ENCODE peak calls at places on chromosomes 2 and 18, in nine cellular contexts. One of them, this sample, is unnamed.

GRCh38 chr18:57429607-57430165 is 5.5 kb upstream of the ONECUT2 start:
- DNase-seq in heart right ventricle: no peak
- DNase-seq in fibroblast of mammary gland: no peak
- DNase-seq in stomach: no peak
- DNase-seq in gastrocnemius medialis: no peak
- DNase-seq in colonic mucosa: no peak
- DNase-seq in choroid plexus epithelial cell: no peak
- DNase-seq in AG09309: no peak
- DNase-seq in brain microvascular endothelial cell: no peak
- DNase-seq in this sample: no peak

GRCh38 chr2:3282056-3282998 is 95.3 kb downstream of the EIPR1 start:
- DNase-seq in heart right ventricle: peak; percentile 42
- DNase-seq in fibroblast of mammary gland: peak; percentile 37
- DNase-seq in stomach: peak; percentile 10
- DNase-seq in gastrocnemius medialis: no peak
- DNase-seq in colonic mucosa: no peak
- DNase-seq in choroid plexus epithelial cell: peak; percentile 35
- DNase-seq in AG09309: no peak
- DNase-seq in brain microvascular endothelial cell: peak; percentile 11
- DNase-seq in this sample: peak; percentile 76

GRCh38 chr18:73479472-73479871 is 611.7 kb upstream of the NETO1 start:
- DNase-seq in heart right ventricle: no peak
- DNase-seq in fibroblast of mammary gland: peak; percentile 84
- DNase-seq in stomach: no peak
- DNase-seq in gastrocnemius medialis: no peak
- DNase-seq in colonic mucosa: no peak
- DNase-seq in choroid plexus epithelial cell: peak; percentile 45
- DNase-seq in AG09309: no peak
- DNase-seq in brain microvascular endothelial cell: peak; percentile 11
- DNase-seq in this sample: no peak

GRCh38 chr2:20136149-20136548 is 84.7 kb upstream of the LAPTM4A start:
- DNase-seq in heart right ventricle: no peak
- DNase-seq in fibroblast of mammary gland: no peak
- DNase-seq in stomach: no peak
- DNase-seq in gastrocnemius medialis: no peak
- DNase-seq in colonic mucosa: no peak
- DNase-seq in choroid plexus epithelial cell: no peak
- DNase-seq in AG09309: no peak
- DNase-seq in brain microvascular endothelial cell: no peak
- DNase-seq in this sample: peak; percentile 76

GRCh38 chr2:105144941-105145300 is 96.6 kb upstream of the GPR45 start:
- DNase-seq in heart right ventricle: no peak
- DNase-seq in fibroblast of mammary gland: no peak
- DNase-seq in stomach: no peak
- DNase-seq in gastrocnemius medialis: no peak
- DNase-seq in colonic mucosa: no peak
- DNase-seq in choroid plexus epithelial cell: no peak
- DNase-seq in AG09309: no peak
- DNase-seq in brain microvascular endothelial cell: no peak
- DNase-seq in this sample: no peak

GRCh38 chr2:16114836-16115235 is 174.5 kb downstream of the MYCN start:
- DNase-seq in heart right ventricle: no peak
- DNase-seq in fibroblast of mammary gland: no peak
- DNase-seq in stomach: peak; percentile 41
- DNase-seq in gastrocnemius medialis: no peak
- DNase-seq in colonic mucosa: peak; percentile 80
- DNase-seq in choroid plexus epithelial cell: no peak
- DNase-seq in AG09309: no peak
- DNase-seq in brain microvascular endothelial cell: no peak
- DNase-seq in this sample: no peak

GRCh38 chr2:177467646-177468045 is 75.1 kb downstream of the AGPS start:
- DNase-seq in heart right ventricle: no peak
- DNase-seq in fibroblast of mammary gland: peak; percentile 71
- DNase-seq in stomach: no peak
- DNase-seq in gastrocnemius medialis: no peak
- DNase-seq in colonic mucosa: no peak
- DNase-seq in choroid plexus epithelial cell: peak; percentile 72
- DNase-seq in AG09309: peak; percentile 24
- DNase-seq in brain microvascular endothelial cell: no peak
- DNase-seq in this sample: no peak

GRCh38 chr18:50401888-50402287 is 27.0 kb downstream of the SKA1 start:
- DNase-seq in heart right ventricle: peak; percentile 29
- DNase-seq in fibroblast of mammary gland: peak; percentile 47
- DNase-seq in stomach: peak; percentile 76
- DNase-seq in gastrocnemius medialis: no peak
- DNase-seq in colonic mucosa: peak; percentile 68
- DNase-seq in choroid plexus epithelial cell: peak; percentile 53
- DNase-seq in AG09309: no peak
- DNase-seq in brain microvascular endothelial cell: no peak
- DNase-seq in this sample: peak; percentile 24

GRCh38 chr2:197209742-197210408 is 100.7 kb downstream of the ANKRD44 start:
- DNase-seq in heart right ventricle: no peak
- DNase-seq in fibroblast of mammary gland: no peak
- DNase-seq in stomach: no peak
- DNase-seq in gastrocnemius medialis: no peak
- DNase-seq in colonic mucosa: no peak
- DNase-seq in choroid plexus epithelial cell: no peak
- DNase-seq in AG09309: no peak
- DNase-seq in brain microvascular endothelial cell: no peak
- DNase-seq in this sample: no peak

GRCh38 chr2:96330407-96330806 is 5.2 kb upstream of the NCAPH start:
- DNase-seq in heart right ventricle: no peak
- DNase-seq in fibroblast of mammary gland: peak; percentile 78
- DNase-seq in stomach: no peak
- DNase-seq in gastrocnemius medialis: no peak
- DNase-seq in colonic mucosa: no peak
- DNase-seq in choroid plexus epithelial cell: no peak
- DNase-seq in AG09309: no peak
- DNase-seq in brain microvascular endothelial cell: no peak
- DNase-seq in this sample: no peak

GRCh38 chr2:215960825-215961224 is 52.5 kb downstream of the MREG start:
- DNase-seq in heart right ventricle: no peak
- DNase-seq in fibroblast of mammary gland: no peak
- DNase-seq in stomach: no peak
- DNase-seq in gastrocnemius medialis: no peak
- DNase-seq in colonic mucosa: no peak
- DNase-seq in choroid plexus epithelial cell: no peak
- DNase-seq in AG09309: no peak
- DNase-seq in brain microvascular endothelial cell: no peak
- DNase-seq in this sample: no peak

GRCh38 chr2:26491563-26492167 is 13.7 kb upstream of the OTOF start:
- DNase-seq in heart right ventricle: no peak
- DNase-seq in fibroblast of mammary gland: no peak
- DNase-seq in stomach: no peak
- DNase-seq in gastrocnemius medialis: no peak
- DNase-seq in colonic mucosa: no peak
- DNase-seq in choroid plexus epithelial cell: no peak
- DNase-seq in AG09309: no peak
- DNase-seq in brain microvascular endothelial cell: no peak
- DNase-seq in this sample: no peak

GRCh38 chr18:23311346-23312103 is 141.6 kb upstream of the RIOK3 start:
- DNase-seq in heart right ventricle: peak; percentile 59
- DNase-seq in fibroblast of mammary gland: peak; percentile 95
- DNase-seq in stomach: no peak
- DNase-seq in gastrocnemius medialis: no peak
- DNase-seq in colonic mucosa: no peak
- DNase-seq in choroid plexus epithelial cell: peak; percentile 97
- DNase-seq in AG09309: peak; percentile 75
- DNase-seq in brain microvascular endothelial cell: peak; percentile 89
- DNase-seq in this sample: peak; percentile 17

GRCh38 chr2:44295636-44296359 is 20.5 kb downstream of the SLC3A1 start:
- DNase-seq in heart right ventricle: no peak
- DNase-seq in fibroblast of mammary gland: no peak
- DNase-seq in stomach: no peak
- DNase-seq in gastrocnemius medialis: no peak
- DNase-seq in colonic mucosa: no peak
- DNase-seq in choroid plexus epithelial cell: no peak
- DNase-seq in AG09309: no peak
- DNase-seq in brain microvascular endothelial cell: no peak
- DNase-seq in this sample: no peak

GRCh38 chr2:173589604-173590277 is 235.1 kb downstream of the CDCA7 start:
- DNase-seq in heart right ventricle: no peak
- DNase-seq in fibroblast of mammary gland: peak; percentile 38
- DNase-seq in stomach: no peak
- DNase-seq in gastrocnemius medialis: peak; percentile 38
- DNase-seq in colonic mucosa: no peak
- DNase-seq in choroid plexus epithelial cell: peak; percentile 30
- DNase-seq in AG09309: no peak
- DNase-seq in brain microvascular endothelial cell: no peak
- DNase-seq in this sample: no peak

GRCh38 chr18:24651472-24651871 is 191.0 kb downstream of the HRH4 start:
- DNase-seq in heart right ventricle: no peak
- DNase-seq in fibroblast of mammary gland: no peak
- DNase-seq in stomach: no peak
- DNase-seq in gastrocnemius medialis: no peak
- DNase-seq in colonic mucosa: no peak
- DNase-seq in choroid plexus epithelial cell: no peak
- DNase-seq in AG09309: no peak
- DNase-seq in brain microvascular endothelial cell: no peak
- DNase-seq in this sample: no peak

GRCh38 chr2:64094663-64095382 is 49.4 kb downstream of the PELI1 start:
- DNase-seq in heart right ventricle: no peak
- DNase-seq in fibroblast of mammary gland: no peak
- DNase-seq in stomach: no peak
- DNase-seq in gastrocnemius medialis: no peak
- DNase-seq in colonic mucosa: no peak
- DNase-seq in choroid plexus epithelial cell: no peak
- DNase-seq in AG09309: no peak
- DNase-seq in brain microvascular endothelial cell: no peak
- DNase-seq in this sample: no peak

GRCh38 chr2:233210843-233211600 is 40.5 kb upstream of the ATG16L1 start:
- DNase-seq in heart right ventricle: peak; percentile 78
- DNase-seq in fibroblast of mammary gland: peak; percentile 90
- DNase-seq in stomach: peak; percentile 87
- DNase-seq in gastrocnemius medialis: no peak
- DNase-seq in colonic mucosa: peak; percentile 52
- DNase-seq in choroid plexus epithelial cell: peak; percentile 94
- DNase-seq in AG09309: peak; percentile 71
- DNase-seq in brain microvascular endothelial cell: peak; percentile 88
- DNase-seq in this sample: peak; percentile 44

GRCh38 chr2:31151501-31151900 is 13.3 kb upstream of the GALNT14 start:
- DNase-seq in heart right ventricle: no peak
- DNase-seq in fibroblast of mammary gland: no peak
- DNase-seq in stomach: no peak
- DNase-seq in gastrocnemius medialis: no peak
- DNase-seq in colonic mucosa: no peak
- DNase-seq in choroid plexus epithelial cell: no peak
- DNase-seq in AG09309: no peak
- DNase-seq in brain microvascular endothelial cell: no peak
- DNase-seq in this sample: peak; percentile 25

GRCh38 chr2:238021327-238021726 is 39.5 kb upstream of the SCLY start:
- DNase-seq in heart right ventricle: no peak
- DNase-seq in fibroblast of mammary gland: no peak
- DNase-seq in stomach: no peak
- DNase-seq in gastrocnemius medialis: no peak
- DNase-seq in colonic mucosa: no peak
- DNase-seq in choroid plexus epithelial cell: peak; percentile 21
- DNase-seq in AG09309: no peak
- DNase-seq in brain microvascular endothelial cell: peak; percentile 28
- DNase-seq in this sample: no peak

GRCh38 chr2:70978388-70979357 is at the start of gene ANKRD53:
- DNase-seq in heart right ventricle: peak; percentile 39
- DNase-seq in fibroblast of mammary gland: peak; percentile 36
- DNase-seq in stomach: peak; percentile 44
- DNase-seq in gastrocnemius medialis: no peak
- DNase-seq in colonic mucosa: peak; percentile 36
- DNase-seq in choroid plexus epithelial cell: peak; percentile 41
- DNase-seq in AG09309: no peak
- DNase-seq in brain microvascular endothelial cell: no peak
- DNase-seq in this sample: peak; percentile 91
- TF ChIP-seq CTCF in heart right ventricle: no peak
- TF ChIP-seq CTCF in fibroblast of mammary gland: no peak
- TF ChIP-seq CTCF in stomach: no peak
- TF ChIP-seq CTCF in gastrocnemius medialis: no peak
- TF ChIP-seq CTCF in colonic mucosa: no peak
- TF ChIP-seq CTCF in choroid plexus epithelial cell: no peak
- TF ChIP-seq CTCF in AG09309: no peak
- TF ChIP-seq CTCF in brain microvascular endothelial cell: no peak
- TF ChIP-seq CTCF in this sample: no peak

GRCh38 chr18:67266246-67266570 is 250.3 kb downstream of the DSEL start:
- DNase-seq in heart right ventricle: no peak
- DNase-seq in fibroblast of mammary gland: no peak
- DNase-seq in stomach: no peak
- DNase-seq in gastrocnemius medialis: no peak
- DNase-seq in colonic mucosa: no peak
- DNase-seq in choroid plexus epithelial cell: no peak
- DNase-seq in AG09309: no peak
- DNase-seq in brain microvascular endothelial cell: peak; percentile 34
- DNase-seq in this sample: no peak
- H3K4me3 ChIP-seq in heart right ventricle: no peak overlapping the region
- H3K4me3 ChIP-seq in fibroblast of mammary gland: no peak overlapping the region
- H3K4me3 ChIP-seq in stomach: no peak overlapping the region
- H3K4me3 ChIP-seq in gastrocnemius medialis: no peak overlapping the region
- H3K4me3 ChIP-seq in colonic mucosa: no peak overlapping the region
- H3K4me3 ChIP-seq in choroid plexus epithelial cell: no peak overlapping the region
- H3K4me3 ChIP-seq in AG09309: no peak overlapping the region
- H3K4me3 ChIP-seq in brain microvascular endothelial cell: no peak overlapping the region
- H3K4me3 ChIP-seq in this sample: no peak overlapping the region

DNA sequence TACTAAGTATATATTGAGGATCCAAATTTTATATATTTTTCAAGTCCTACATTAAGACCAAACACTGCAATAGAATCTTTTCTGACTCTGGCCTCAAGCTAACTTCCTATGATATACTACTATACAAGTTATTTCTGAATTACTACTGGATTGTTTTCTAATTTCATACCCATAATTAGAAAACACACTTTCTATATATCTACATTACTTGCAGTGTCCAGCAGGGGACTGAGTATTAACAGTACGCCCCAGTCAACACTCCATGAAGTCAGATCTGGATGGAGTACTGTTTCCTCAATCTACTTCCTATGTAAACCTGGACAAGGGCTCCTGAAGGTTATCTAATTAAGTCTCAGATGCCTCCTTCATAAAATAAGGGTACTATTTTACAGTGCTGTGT is 26.5 kb downstream of the RMP24 start:
- DNase-seq in heart right ventricle: no peak
- DNase-seq in fibroblast of mammary gland: peak; percentile 25
- DNase-seq in stomach: no peak
- DNase-seq in gastrocnemius medialis: no peak
- DNase-seq in colonic mucosa: no peak
- DNase-seq in choroid plexus epithelial cell: peak; percentile 55
- DNase-seq in AG09309: no peak
- DNase-seq in brain microvascular endothelial cell: no peak
- DNase-seq in this sample: no peak
- TF ChIP-seq CTCF in heart right ventricle: no peak
- TF ChIP-seq CTCF in fibroblast of mammary gland: peak; percentile 44
- TF ChIP-seq CTCF in stomach: no peak
- TF ChIP-seq CTCF in gastrocnemius medialis: no peak
- TF ChIP-seq CTCF in colonic mucosa: no peak
- TF ChIP-seq CTCF in choroid plexus epithelial cell: peak; percentile 58
- TF ChIP-seq CTCF in AG09309: peak; percentile 33
- TF ChIP-seq CTCF in brain microvascular endothelial cell: peak; percentile 57
- TF ChIP-seq CTCF in this sample: no peak

GRCh38 chr18:35030234-35030989 is 10.8 kb upstream of the MAPRE2 start:
- DNase-seq in heart right ventricle: no peak
- DNase-seq in fibroblast of mammary gland: no peak
- DNase-seq in stomach: no peak
- DNase-seq in gastrocnemius medialis: no peak
- DNase-seq in colonic mucosa: peak; percentile 46
- DNase-seq in choroid plexus epithelial cell: no peak
- DNase-seq in AG09309: no peak
- DNase-seq in brain microvascular endothelial cell: no peak
- DNase-seq in this sample: no peak
- H3K4me3 ChIP-seq in heart right ventricle: no peak overlapping the region
- H3K4me3 ChIP-seq in fibroblast of mammary gland: no peak overlapping the region
- H3K4me3 ChIP-seq in stomach: peak overlapping the region; percentile 33
- H3K4me3 ChIP-seq in gastrocnemius medialis: peak overlapping the region; percentile 29
- H3K4me3 ChIP-seq in colonic mucosa: no peak overlapping the region
- H3K4me3 ChIP-seq in choroid plexus epithelial cell: peak overlapping the region; percentile 11
- H3K4me3 ChIP-seq in AG09309: no peak overlapping the region
- H3K4me3 ChIP-seq in brain microvascular endothelial cell: no peak overlapping the region
- H3K4me3 ChIP-seq in this sample: no peak overlapping the region

GRCh38 chr2:206840999-206841398 is 75.6 kb downstream of the FASTKD2 start:
- DNase-seq in heart right ventricle: no peak
- DNase-seq in fibroblast of mammary gland: no peak
- DNase-seq in stomach: no peak
- DNase-seq in gastrocnemius medialis: no peak
- DNase-seq in colonic mucosa: no peak
- DNase-seq in choroid plexus epithelial cell: no peak
- DNase-seq in AG09309: no peak
- DNase-seq in brain microvascular endothelial cell: no peak
- DNase-seq in this sample: no peak
- TF ChIP-seq CTCF in heart right ventricle: no peak
- TF ChIP-seq CTCF in fibroblast of mammary gland: no peak
- TF ChIP-seq CTCF in stomach: no peak
- TF ChIP-seq CTCF in gastrocnemius medialis: no peak
- TF ChIP-seq CTCF in colonic mucosa: no peak
- TF ChIP-seq CTCF in choroid plexus epithelial cell: no peak
- TF ChIP-seq CTCF in AG09309: no peak
- TF ChIP-seq CTCF in brain microvascular endothelial cell: no peak
- TF ChIP-seq CTCF in this sample: no peak

This sample was measured in lower leg skin.